ENCODE peak calls at places on chromosomes 5 and 9, in ten cellular contexts. T, R, K, S, M, Q, C, D, V and I are unnamed samples.

GRCh38 chr5:57338068-57338848 is 144.4 kb downstream of the ACTBL2 start:
- DNase-seq in T (no peak), R (no peak), K (no peak), S (peak; percentile 14), M (peak; percentile 28), Q (peak; percentile 48), C (peak; percentile 14), D (peak; percentile 58), V (no peak), I (no peak)

GRCh38 chr9:26939934-26940711 is 6.9 kb downstream of the PLAA start:
- DNase-seq in T (no peak), R (no peak), K (no peak), S (no peak), M (no peak), Q (no peak), C (no peak), D (no peak), V (no peak), I (no peak)

GRCh38 chr5:177537389-177538361 is 16.7 kb downstream of the FAM193B start:
- DNase-seq in T (no peak), R (peak; percentile 57), K (no peak), S (peak; percentile 96), M (no peak), Q (no peak), C (no peak), D (peak; percentile 22), V (no peak), I (no peak)

GRCh38 chr5:57316798-57317327 is 143.0 kb downstream of the GPBP1 start:
- DNase-seq in T (no peak), R (peak; percentile 91), K (no peak), S (peak; percentile 90), M (no peak), Q (no peak), C (no peak), D (peak; percentile 17), V (no peak), I (no peak)

GRCh38 chr9:16869140-16869903 is 1.1 kb downstream of the BNC2 start:
- DNase-seq in T (no peak), R (no peak), K (no peak), S (peak; percentile 68), M (no peak), Q (no peak), C (no peak), D (no peak), V (no peak), I (no peak)

GRCh38 chr9:83199240-83199639 is 136.3 kb upstream of the RASEF start:
- DNase-seq in T (peak; percentile 36), R (no peak), K (no peak), S (peak; percentile 64), M (no peak), Q (peak; percentile 12), C (peak; percentile 31), D (peak; percentile 31), V (no peak), I (no peak)

GRCh38 chr5:17365756-17366155 is 132.3 kb upstream of the TAF11L2 start:
- DNase-seq in T (no peak), R (no peak), K (no peak), S (no peak), M (no peak), Q (no peak), C (no peak), D (no peak), V (no peak), I (no peak)

GRCh38 chr9:92726971-92727715 is 37.5 kb downstream of the BICD2 start:
- DNase-seq in T (peak; percentile 65), R (no peak), K (no peak), S (peak; percentile 73), M (no peak), Q (no peak), C (no peak), D (no peak), V (no peak), I (no peak)

GRCh38 chr5:60334281-60334713 is 365.7 kb downstream of the DEPDC1B start:
- DNase-seq in T (no peak), R (peak; percentile 31), K (no peak), S (peak; percentile 51), M (no peak), Q (no peak), C (no peak), D (no peak), V (no peak), I (no peak)

GRCh38 chr9:18474778-18475177 is 825 bp downstream of the ADAMTSL1 start:
- DNase-seq in T (no peak), R (no peak), K (no peak), S (no peak), M (no peak), Q (no peak), C (no peak), D (no peak), V (no peak), I (no peak)

GRCh38 chr5:32083981-32084430 is 90.1 kb downstream of the GOLPH3 start:
- DNase-seq in T (no peak), R (no peak), K (no peak), S (no peak), M (no peak), Q (no peak), C (no peak), D (no peak), V (no peak), I (no peak)

GRCh38 chr5:157528036-157528632 is 47.4 kb downstream of the ADAM19 start:
- DNase-seq in T (no peak), R (no peak), K (no peak), S (peak; percentile 54), M (no peak), Q (no peak), C (peak; percentile 14), D (no peak), V (no peak), I (no peak)

GRCh38 chr5:9233712-9234111 is 312.2 kb downstream of the SEMA5A start:
- DNase-seq in T (no peak), R (no peak), K (no peak), S (peak; percentile 38), M (no peak), Q (no peak), C (no peak), D (no peak), V (no peak), I (no peak)

GRCh38 chr5:16529319-16529718 is 63.7 kb upstream of the ZNF622 start:
- DNase-seq in T (no peak), R (no peak), K (no peak), S (no peak), M (no peak), Q (no peak), C (no peak), D (no peak), V (no peak), I (no peak)

GRCh38 chr9:214488-215448 is at the start of gene DOCK8:
- DNase-seq in T (peak; percentile 7), R (peak; percentile 2), K (peak; percentile 56), S (no peak), M (no peak), Q (peak; percentile 77), C (peak; percentile 78), D (no peak), V (peak; percentile 33), I (peak; percentile 46)

GRCh38 chr5:170638454-170639220 is 134.8 kb downstream of the KCNIP1 start:
- DNase-seq in T (peak; percentile 20), R (no peak), K (peak; percentile 62), S (peak; percentile 46), M (peak; percentile 19), Q (peak; percentile 35), C (peak; percentile 88), D (peak; percentile 63), V (peak; percentile 3), I (no peak)

GRCh38 chr5:135045488-135045887 is 11.5 kb upstream of the PITX1 start:
- DNase-seq in T (no peak), R (no peak), K (no peak), S (no peak), M (no peak), Q (no peak), C (no peak), D (no peak), V (no peak), I (no peak)

GRCh38 chr9:36486933-36487481 is 85.7 kb upstream of the MELK start:
- DNase-seq in T (peak; percentile 20), R (no peak), K (peak; percentile 42), S (peak; percentile 46), M (peak; percentile 52), Q (peak; percentile 42), C (peak; percentile 66), D (no peak), V (peak; percentile 16), I (no peak)

GRCh38 chr5:15791274-15791673 is 291.3 kb downstream of the FBXL7 start:
- DNase-seq in T (no peak), R (no peak), K (no peak), S (no peak), M (no peak), Q (no peak), C (no peak), D (peak; percentile 7), V (no peak), I (no peak)

GRCh38 chr5:2393556-2393955 is 357.9 kb downstream of the IRX2 start:
- DNase-seq in T (no peak), R (no peak), K (no peak), S (no peak), M (no peak), Q (no peak), C (no peak), D (no peak), V (no peak), I (no peak)

GRCh38 chr9:2299843-2300205 is 284.7 kb downstream of the SMARCA2 start:
- DNase-seq in T (no peak), R (no peak), K (no peak), S (no peak), M (no peak), Q (no peak), C (no peak), D (no peak), V (no peak), I (no peak)

GRCh38 chr5:92939428-92939827 is 641.6 kb downstream of the NR2F1-AS1 start:
- DNase-seq in T (no peak), R (no peak), K (no peak), S (no peak), M (no peak), Q (no peak), C (peak; percentile 8), D (no peak), V (no peak), I (no peak)

GRCh38 chr5:14054965-14055963 is 87.9 kb upstream of the TRIO start:
- DNase-seq in T (no peak), R (no peak), K (no peak), S (no peak), M (no peak), Q (no peak), C (no peak), D (no peak), V (no peak), I (no peak)

GRCh38 chr9:110257097-110257955 is 1.0 kb upstream of the TXN start:
- DNase-seq in T (no peak), R (no peak), K (no peak), S (no peak), M (no peak), Q (peak; percentile 19), C (peak; percentile 11), D (peak; percentile 34), V (no peak), I (no peak)

GRCh38 chr5:96752341-96753016 is 55.3 kb downstream of the ERAP1 start:
- DNase-seq in T (peak; percentile 77), R (no peak), K (peak; percentile 56), S (peak; percentile 76), M (peak; percentile 71), Q (peak; percentile 43), C (peak; percentile 62), D (peak; percentile 66), V (no peak), I (no peak)

GRCh38 chr5:79595086-79595485 is 17.2 kb upstream of the TENT2 start:
- DNase-seq in T (no peak), R (no peak), K (no peak), S (no peak), M (no peak), Q (no peak), C (no peak), D (no peak), V (no peak), I (no peak)

GRCh38 chr9:8751531-8751930 is 952.0 kb upstream of the DMAC1 start:
- DNase-seq in T (no peak), R (no peak), K (no peak), S (no peak), M (no peak), Q (no peak), C (no peak), D (no peak), V (no peak), I (no peak)

GRCh38 chr5:140549237-140550144 is 2.0 kb downstream of the EIF4EBP3 start:
- DNase-seq in T (peak; percentile 58), R (no peak), K (no peak), S (peak; percentile 56), M (peak; percentile 66), Q (peak; percentile 79), C (no peak), D (no peak), V (no peak), I (no peak)